ENCODE peak calls at places on chromosomes 12 and 14, in five cellular contexts. X, S, R, T and H are unnamed samples.

GRCh38 chr12:3214508-3215365 is 137.6 kb downstream of the TSPAN9 start:
- DNase-seq in R (no peak), X (no peak), T (no peak), S (no peak), H (no peak)

GRCh38 chr12:48980953-48981756 is 3.0 kb downstream of the WNT1 start:
- DNase-seq in X (no peak), T (peak; percentile 37), S (peak; percentile 29), R (no peak), H (no peak)

GRCh38 chr12:93802698-93803097 is 125.5 kb downstream of the CRADD start:
- DNase-seq in R (no peak), X (no peak), S (peak; percentile 47), T (no peak), H (no peak)

GRCh38 chr12:63821781-63822251 is 22.7 kb upstream of the SRGAP1 start:
- DNase-seq in T (no peak), S (peak; percentile 47), X (no peak), R (no peak), H (peak; percentile 56)

GRCh38 chr12:6810758-6811157 is 10.9 kb upstream of the GPR162 start:
- DNase-seq in R (no peak), S (no peak), T (no peak), X (no peak), H (no peak)

GRCh38 chr14:100439781-100440180 is 116.6 kb downstream of the SLC25A47 start:
- DNase-seq in R (no peak), S (no peak), T (no peak), X (no peak), H (no peak)

GRCh38 chr12:50061172-50061571 is 3.8 kb downstream of the ASIC1 start:
- DNase-seq in X (no peak), S (no peak), R (no peak), T (no peak), H (no peak)

GRCh38 chr12:93010461-93010860 is 81.4 kb upstream of the EEA1 start:
- DNase-seq in T (no peak), R (no peak), X (no peak), S (no peak), H (no peak)

GRCh38 chr12:104662203-104662602 is 205.5 kb downstream of the CHST11 start:
- DNase-seq in R (no peak), S (peak; percentile 20), X (no peak), T (no peak), H (no peak)

GRCh38 chr14:63603749-63604277 is 37.9 kb downstream of the WDR89 start:
- DNase-seq in R (no peak), X (no peak), T (no peak), S (no peak), H (no peak)

GRCh38 chr14:83491091-83491490 is 1957.4 kb upstream of the SEL1L start:
- DNase-seq in T (no peak), X (no peak), R (no peak), S (no peak), H (no peak)

GRCh38 chr12:92739099-92739498 is 36.3 kb downstream of the PLEKHG7 start:
- DNase-seq in X (no peak), T (no peak), R (no peak), S (peak; percentile 12), H (no peak)

GRCh38 chr14:62692490-62693106 is 352.7 kb downstream of the KCNH5 start:
- DNase-seq in T (peak; percentile 60), X (no peak), S (peak; percentile 51), R (no peak), H (no peak)

GRCh38 chr12:31482816-31483215 is 108.1 kb downstream of the DENND5B start:
- DNase-seq in R (no peak), X (no peak), T (peak; percentile 42), S (peak; percentile 51), H (peak; percentile 80)

GRCh38 chr12:54225666-54226065 is 36.9 kb upstream of the SMUG1 start:
- DNase-seq in T (no peak), S (no peak), R (no peak), X (no peak), H (no peak)

GRCh38 chr12:19177754-19178153 is 48.2 kb downstream of the PLEKHA5 start:
- DNase-seq in T (peak; percentile 70), X (no peak), R (no peak), S (peak; percentile 79), H (no peak)

GRCh38 chr12:53378705-53379388 is 1.1 kb upstream of the SP1 start:
- DNase-seq in X (no peak), T (no peak), R (no peak), S (no peak), H (peak; percentile 15)

GRCh38 chr14:34355584-34356266 is 106.3 kb downstream of the SPTSSA start:
- DNase-seq in X (no peak), R (no peak), T (peak; percentile 71), S (peak; percentile 75), H (peak; percentile 51)

GRCh38 chr12:80708535-80709328 is 1.3 kb downstream of the MYF6 start:
- DNase-seq in T (peak; percentile 32), R (no peak), X (no peak), S (no peak), H (no peak)

GRCh38 chr14:89504084-89504483 is 87.1 kb upstream of the FOXN3 start:
- DNase-seq in R (no peak), T (no peak), S (peak; percentile 63), X (no peak), H (no peak)

GRCh38 chr12:53761306-53761705 is 9.5 kb upstream of the CISTR start:
- DNase-seq in X (no peak), T (no peak), S (no peak), R (no peak), H (no peak)

GRCh38 chr14:42214981-42215491 is 608.4 kb downstream of the LRFN5 start:
- DNase-seq in R (peak; percentile 12), T (peak; percentile 87), S (peak; percentile 86), X (no peak), H (peak; percentile 31)

GRCh38 chr14:67513631-67514108 is 19.4 kb upstream of the PLEKHH1 start:
- DNase-seq in T (no peak), S (no peak), R (no peak), X (no peak), H (no peak)

GRCh38 chr14:94773017-94773681 is 3.2 kb upstream of the GSC start:
- DNase-seq in S (no peak), T (peak; percentile 11), R (no peak), X (no peak), H (peak; percentile 34)

GRCh38 chr14:26867171-26867757 is 269.4 kb upstream of the NOVA1 start:
- DNase-seq in S (no peak), T (no peak), X (no peak), R (no peak), H (no peak)

GRCh38 chr14:50635136-50635535 is 33.0 kb downstream of the SAV1 start:
- DNase-seq in X (no peak), R (no peak), S (peak; percentile 31), T (no peak), H (peak; percentile 28)

DNA sequence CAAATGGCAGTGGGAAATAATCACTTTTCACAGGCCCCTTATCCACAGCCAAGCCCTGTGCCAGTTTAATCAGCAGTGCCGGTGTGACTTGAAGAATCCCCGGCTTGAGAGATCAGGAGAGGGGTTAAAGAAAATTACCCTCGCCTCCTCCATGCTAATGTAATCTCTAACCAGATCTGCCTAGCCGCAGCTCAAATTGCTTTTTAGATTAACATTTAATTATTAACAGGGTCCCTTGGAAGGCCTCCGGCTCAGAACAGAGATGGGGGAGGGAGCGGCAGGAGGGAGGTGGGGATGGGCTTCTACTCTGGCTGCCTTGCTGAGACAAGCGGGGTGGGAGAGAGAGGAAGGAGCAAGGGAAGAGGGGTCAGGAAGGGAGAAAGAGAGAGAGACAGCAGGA is 24.0 kb downstream of the FAM222A start:
- DNase-seq in X (no peak), R (no peak), S (no peak), T (no peak), H (no peak)
- H2AK5ac ChIP-seq in X (no peak overlapping the region), R (no peak overlapping the region), S (no peak overlapping the region), T (no peak overlapping the region), H (no peak overlapping the region)

GRCh38 chr14:23285530-23286019 is 357 bp downstream of the HOMEZ start:
- DNase-seq in X (no peak), R (no peak), T (no peak), S (no peak), H (no peak)

GRCh38 chr14:23284654-23285529 is 1.0 kb downstream of the HOMEZ start:
- DNase-seq in X (no peak), T (peak; percentile 41), S (peak; percentile 12), R (no peak), H (no peak)

GRCh38 chr14:23286904-23287479 is 1.1 kb upstream of the HOMEZ start:
- DNase-seq in T (peak; percentile 49), X (no peak), R (no peak), S (no peak), H (no peak)

GRCh38 chr14:23281247-23281646 is 4.7 kb downstream of the HOMEZ start:
- DNase-seq in S (no peak), R (no peak), T (no peak), X (no peak), H (no peak)

GRCh38 chr14:23286020-23286903 is at the start of gene HOMEZ:
- DNase-seq in R (peak; percentile 96), X (peak; percentile 89), S (peak; percentile 97), T (peak; percentile 99), H (peak; percentile 98)
- H2AK5ac ChIP-seq in R (peak within 1 kb of the TSS; percentile 59), X (no peak within 1 kb of the TSS), S (peak within 1 kb of the TSS; percentile 78), T (peak within 1 kb of the TSS; percentile 63), H (no peak within 1 kb of the TSS)

DNA sequence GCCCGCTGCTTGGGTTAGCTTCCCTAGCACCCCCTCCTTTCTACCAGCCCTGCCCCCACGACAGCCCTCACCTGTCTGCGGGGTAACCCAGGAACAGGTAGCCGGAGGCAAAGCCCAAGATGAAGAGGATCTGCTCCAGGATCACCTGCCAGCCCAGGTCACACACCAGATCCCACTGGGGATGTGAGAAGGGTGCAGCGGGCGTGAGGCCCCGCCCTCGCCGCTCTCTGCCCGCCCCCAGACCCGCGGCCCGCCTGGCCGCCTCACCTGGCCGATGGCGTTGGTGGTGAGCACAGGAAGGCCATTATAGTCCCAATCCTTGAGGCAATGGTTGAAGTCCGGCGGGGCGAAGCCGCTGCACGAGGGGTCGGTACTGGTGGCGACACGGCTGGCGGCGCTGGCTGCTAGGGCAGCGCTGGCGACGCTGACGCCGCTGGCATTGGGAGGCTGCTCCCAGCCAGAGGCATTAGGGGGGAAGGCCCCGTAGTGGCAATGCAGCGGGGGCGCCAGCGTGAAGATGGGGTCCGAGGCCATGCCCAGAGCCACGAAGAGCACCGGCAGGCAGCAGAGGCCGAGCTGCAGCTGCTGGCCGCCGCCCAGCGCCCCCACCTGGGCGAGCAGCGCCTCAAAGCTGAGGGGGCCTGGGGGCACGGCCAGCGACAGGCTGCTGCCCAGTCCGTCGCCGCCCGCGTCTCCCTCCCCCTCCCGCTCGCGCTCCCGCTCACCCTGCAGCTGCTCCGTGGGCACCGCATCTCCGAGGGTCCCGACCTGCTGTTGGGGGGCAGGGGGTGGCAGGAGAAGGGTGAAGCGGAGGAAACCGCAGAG is 794 bp downstream of the SLC22A17 start:
- DNase-seq in T (no peak), R (peak; percentile 41), S (no peak), X (no peak), H (peak; percentile 32)
- H2AK5ac ChIP-seq in T (no peak overlapping the region), R (peak overlapping the region; percentile 66), S (peak overlapping the region; percentile 54), X (no peak overlapping the region), H (no peak overlapping the region)

GRCh38 chr12:33476058-33476457 is 36.4 kb upstream of the SYT10 start:
- DNase-seq in X (no peak), R (no peak), T (no peak), S (no peak), H (peak; percentile 32)

GRCh38 chr12:33472299-33472698 is 32.7 kb upstream of the SYT10 start:
- DNase-seq in X (no peak), T (no peak), R (no peak), S (no peak), H (peak; percentile 57)
- H2AK5ac ChIP-seq in X (no peak overlapping the region), T (no peak overlapping the region), R (no peak overlapping the region), S (no peak overlapping the region), H (no peak overlapping the region)

GRCh38 chr12:23428758-23429157 is 520.7 kb downstream of the SOX5 start:
- DNase-seq in T (no peak), R (no peak), X (no peak), S (no peak), H (no peak)
- H2AK5ac ChIP-seq in T (no peak overlapping the region), R (no peak overlapping the region), X (no peak overlapping the region), S (no peak overlapping the region), H (no peak overlapping the region)